ENCODE peak calls at places on chromosomes 11 and 22, in seven cellular contexts. W is K562, Z is HepG2, A is H1, L is GM12878, U is SK-N-SH, O is HCT116. T is an unnamed sample.
A peak's percentile ranks its signal among the peaks of the same experiment; 100 is the strongest.

GRCh38 chr11:102154806-102155205 is 44.6 kb downstream of the YAP1 start:
- DNase-seq in Z (no peak), L (no peak), W (no peak), U (no peak), O (no peak), A (no peak), T (peak; percentile 76)

GRCh38 chr22:45072322-45072903 is 62.6 kb upstream of the PHF21B start:
- DNase-seq in A (no peak), O (peak; percentile 77), U (no peak), W (peak; percentile 41), L (no peak), Z (no peak), T (no peak)

GRCh38 chr22:43262990-43263644 is 76.2 kb upstream of the TTLL12 start:
- DNase-seq in U (no peak), A (no peak), W (peak; percentile 45), L (peak; percentile 12), Z (peak; percentile 85), O (no peak), T (no peak)

GRCh38 chr11:126140932-126141291 is 70.5 kb downstream of the RPUSD4 start:
- DNase-seq in W (no peak), L (no peak), A (no peak), Z (no peak), U (peak; percentile 66), O (no peak), T (no peak)

GRCh38 chr11:67275606-67276409 is 9.5 kb downstream of the GRK2 start:
- DNase-seq in A (no peak), W (no peak), U (no peak), Z (no peak), L (no peak), O (no peak), T (no peak)

GRCh38 chr11:15779518-15779917 is 576.8 kb downstream of the SOX6 start:
- DNase-seq in U (no peak), O (no peak), L (no peak), W (no peak), A (no peak), Z (no peak), T (no peak)

GRCh38 chr11:115452245-115452644 is 52.0 kb downstream of the CADM1 start:
- DNase-seq in W (no peak), Z (peak; percentile 20), O (no peak), L (no peak), U (no peak), A (no peak), T (no peak)

GRCh38 chr11:44624761-44625221 is 59.3 kb downstream of the CD82 start:
- DNase-seq in U (no peak), L (no peak), W (no peak), A (no peak), O (no peak), Z (no peak), T (no peak)

GRCh38 chr22:50640857-50641647 is 13.1 kb upstream of the ARSA start:
- DNase-seq in L (no peak), Z (no peak), U (no peak), W (no peak), A (no peak), O (no peak), T (no peak)

GRCh38 chr11:33916736-33917135 is 24.9 kb upstream of the LMO2 start:
- DNase-seq in Z (no peak), O (no peak), U (no peak), L (no peak), W (no peak), A (no peak), T (no peak)

GRCh38 chr22:48398181-48398905 is 1429.3 kb downstream of the BRD1 start:
- DNase-seq in U (no peak), O (no peak), A (no peak), Z (no peak), L (no peak), W (no peak), T (no peak)

GRCh38 chr22:36334838-36335603 is 52.7 kb downstream of the MYH9 start:
- DNase-seq in L (no peak), O (no peak), A (no peak), W (peak; percentile 55), Z (no peak), U (no peak), T (no peak)

GRCh38 chr22:29658171-29658570 is 54.7 kb downstream of the NF2 start:
- DNase-seq in L (no peak), A (no peak), W (no peak), U (no peak), Z (no peak), O (no peak), T (no peak)

DNA sequence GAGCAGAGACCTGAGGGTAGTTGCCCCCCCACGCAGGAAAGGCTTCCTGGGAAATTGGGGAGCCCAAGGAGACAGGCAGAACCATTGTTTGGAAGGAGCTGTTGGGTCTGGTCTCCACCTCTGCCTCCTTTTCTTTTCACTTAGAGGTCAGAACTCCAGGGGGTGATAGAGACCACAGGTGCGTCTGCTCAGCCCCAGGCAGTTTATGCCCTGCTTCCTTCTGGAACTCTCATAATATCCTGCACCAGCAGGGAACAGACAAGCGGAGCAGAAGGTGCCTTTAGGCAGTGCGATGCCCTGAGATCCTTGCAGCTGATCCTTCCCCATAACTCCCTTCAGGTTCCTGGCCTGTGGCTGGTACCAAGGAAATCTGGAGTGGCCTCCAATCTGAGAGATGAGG is 120.2 kb downstream of the NECTIN1 start:
- DNase-seq in A (no peak), O (no peak), Z (peak; percentile 18), W (no peak), L (no peak), U (no peak), T (no peak)
- TF ChIP-seq JUND in A (no peak), O (no peak), Z (no peak), W (no peak), L (no peak), U (no peak), T (no peak)

GRCh38 chr11:58905716-58906547 is 33.4 kb upstream of the GLYATL1 start:
- DNase-seq in O (no peak), W (peak; percentile 20), A (peak; percentile 62), L (no peak), U (peak; percentile 89), Z (no peak), T (no peak)
- TF ChIP-seq JUND in O (no peak), W (no peak), A (peak; percentile 70), L (no peak), U (no peak), Z (no peak), T (no peak)

GRCh38 chr11:10500757-10501684 is 40.0 kb downstream of the RNF141 start:
- DNase-seq in U (peak; percentile 11), O (no peak), A (no peak), L (no peak), W (no peak), Z (no peak), T (no peak)

GRCh38 chr11:10500263-10500601 is 40.8 kb downstream of the RNF141 start:
- DNase-seq in Z (no peak), A (no peak), L (no peak), U (no peak), W (no peak), O (no peak), T (no peak)

GRCh38 chr11:10498022-10498400 is 42.9 kb downstream of the AMPD3 start:
- DNase-seq in L (no peak), A (no peak), Z (no peak), W (no peak), U (no peak), O (no peak), T (no peak)

GRCh38 chr11:10498426-10499250 is 42.3 kb downstream of the RNF141 start:
- DNase-seq in L (no peak), A (no peak), W (no peak), O (no peak), U (no peak), Z (no peak), T (no peak)

DNA sequence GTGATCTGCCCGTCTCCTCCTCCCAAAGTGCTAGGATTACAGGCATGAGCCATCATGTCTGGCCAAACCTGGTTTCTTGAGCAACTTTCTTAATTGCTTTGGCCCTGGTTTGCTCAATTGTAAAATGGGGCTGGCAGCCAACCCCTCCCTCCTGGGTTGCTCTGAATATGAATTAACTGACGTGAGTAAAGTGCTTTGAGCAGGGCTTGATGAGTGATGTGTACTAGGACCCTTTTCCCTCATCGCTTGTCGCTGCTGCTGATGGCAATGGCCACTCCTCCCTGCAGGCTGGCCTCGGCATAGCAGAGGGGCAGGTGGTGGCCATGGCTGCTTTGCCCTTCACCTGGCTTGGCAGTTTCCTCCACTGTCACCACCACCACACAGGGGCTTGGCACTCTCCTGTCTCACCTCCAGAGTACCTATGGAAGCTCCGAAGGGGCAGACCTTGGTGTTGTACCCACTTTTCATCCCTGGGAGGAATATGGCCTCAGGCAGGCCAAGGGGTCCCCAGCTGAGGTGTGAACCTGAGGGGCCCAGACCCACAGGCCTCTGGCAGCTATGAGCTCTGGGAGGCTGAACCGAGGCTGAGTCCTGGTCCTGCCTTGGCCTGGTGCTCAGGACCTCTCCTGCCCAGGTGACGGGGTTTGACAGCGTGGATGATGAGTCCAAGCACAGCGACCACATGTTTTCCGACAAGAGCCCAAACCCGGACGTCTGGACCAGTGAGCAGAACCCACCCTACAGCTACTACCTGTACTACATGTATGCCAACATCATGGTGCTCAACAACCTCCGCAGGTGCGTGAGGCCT is 41.3 kb downstream of the RNF141 start:
- DNase-seq in O (no peak), A (no peak), Z (no peak), U (no peak), W (no peak), L (no peak), T (no peak)
- TF ChIP-seq JUND in O (no peak), A (no peak), Z (no peak), U (no peak), W (no peak), L (no peak), T (no peak)

DNA sequence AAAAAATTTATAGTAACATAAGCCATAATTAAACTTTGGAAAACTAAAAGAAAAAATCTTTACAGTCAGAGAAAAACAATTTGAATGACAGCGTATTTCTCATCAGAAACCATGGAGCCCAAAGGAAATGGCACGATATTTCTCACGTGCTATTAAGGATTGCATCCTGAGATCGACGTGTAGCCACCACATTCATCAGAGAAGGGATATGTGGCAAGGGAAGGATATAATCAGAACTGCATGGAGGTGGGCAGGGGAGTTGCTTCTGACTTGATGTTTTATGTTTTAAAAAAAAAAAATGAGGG is 74.0 kb downstream of the SGSM3 start:
- DNase-seq in O (no peak), L (no peak), A (no peak), Z (no peak), W (no peak), U (no peak), T (no peak)
- TF ChIP-seq JUND in O (no peak), L (no peak), A (no peak), Z (no peak), W (no peak), U (no peak), T (no peak)

DNA sequence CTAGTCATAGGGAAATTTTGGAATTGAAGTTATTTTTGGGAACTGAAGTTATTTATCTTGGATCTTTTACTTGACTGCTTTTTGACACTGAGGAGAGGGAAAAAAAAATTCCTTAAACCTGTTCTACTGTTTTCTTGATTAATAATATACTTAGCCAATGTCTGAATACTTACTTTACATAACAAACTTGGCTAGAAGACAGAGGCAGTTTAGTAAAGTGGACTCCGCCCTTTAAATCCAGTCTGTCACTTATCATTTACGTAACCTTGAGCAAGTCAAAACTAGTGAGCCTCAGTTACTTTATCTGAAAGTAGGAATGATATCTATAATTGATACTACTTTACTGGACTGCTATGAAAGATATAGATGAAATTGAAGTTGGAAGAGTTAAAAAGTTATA is 19.5 kb downstream of the CTSC start:
- DNase-seq in U (no peak), A (no peak), W (no peak), L (no peak), O (no peak), Z (no peak), T (no peak)
- TF ChIP-seq JUND in U (no peak), A (no peak), W (no peak), L (no peak), O (no peak), Z (no peak), T (no peak)

T was measured in T47D.